ENCODE peak calls at places on chromosomes 11 and 22, in nine cellular contexts. H is stimulated activated CD8-positive, alpha-beta memory T cell treated with anti-CD3 and anti-CD28 coated beads, Interleukin-15, amount 100 ng/mL, for 4 hours; F is hippocampal formation; U is heart right ventricle; J is tibial artery; N is non-pigmented ciliary epithelial cell; R is NCI-H1092 treated with DMSO at 0.1 percent for 48 hours; B is stimulated activated CD4-positive, alpha-beta T cell treated with anti-CD3 and anti-CD28 coated beads, Interleukin-4, amount 100 ng/mL, for 4 hours; O is AG20443. Q is an unnamed sample.

GRCh38 chr11:128689946-128690745 is 3.7 kb upstream of the FLI1 start:
- DNase-seq in U (peak; percentile 55), J (no peak), N (no peak), O (peak; percentile 47), R (no peak), B (no peak), F (no peak), H (no peak), Q (no peak)

GRCh38 chr11:128735935-128736610 is 42.2 kb downstream of the FLI1 start:
- DNase-seq in O (no peak), J (no peak), H (no peak), R (no peak), N (no peak), F (no peak), B (no peak), U (no peak), Q (no peak)

GRCh38 chr11:11344045-11344444 is 9.0 kb downstream of the CSNK2A3 start:
- DNase-seq in O (no peak), F (no peak), B (no peak), U (no peak), R (no peak), H (no peak), N (no peak), J (no peak), Q (no peak)

GRCh38 chr11:79507726-79508125 is 66.9 kb upstream of the TENM4 start:
- DNase-seq in N (no peak), H (no peak), U (no peak), B (no peak), O (no peak), J (no peak), R (no peak), F (no peak), Q (no peak)

GRCh38 chr11:119029340-119030028 is 1.2 kb downstream of the SLC37A4 start:
- DNase-seq in F (no peak), B (peak; percentile 57), R (no peak), N (no peak), O (no peak), J (peak; percentile 34), U (peak; percentile 21), H (no peak), Q (peak; percentile 38)

GRCh38 chr11:86917577-86917976 is 37.6 kb downstream of the FZD4 start:
- DNase-seq in F (no peak), R (no peak), B (no peak), H (no peak), N (no peak), U (no peak), J (no peak), O (no peak), Q (no peak)

GRCh38 chr11:114279778-114280532 is 16.2 kb upstream of the NNMT start:
- DNase-seq in H (no peak), R (no peak), J (peak; percentile 44), F (no peak), N (no peak), O (peak; percentile 90), B (no peak), U (no peak), Q (no peak)

GRCh38 chr11:19524171-19524671 is 188.4 kb upstream of the NAV2 start:
- DNase-seq in F (peak; percentile 22), U (no peak), O (peak; percentile 36), N (no peak), R (no peak), J (no peak), H (no peak), B (no peak), Q (no peak)

GRCh38 chr11:14249121-14249963 is 109.6 kb downstream of the RRAS2 start:
- DNase-seq in F (peak; percentile 71), R (peak; percentile 52), O (peak; percentile 71), J (peak; percentile 51), U (peak; percentile 46), B (peak; percentile 47), H (peak; percentile 19), N (peak; percentile 19), Q (peak; percentile 57)

GRCh38 chr11:47215366-47215925 is 672 bp downstream of the DDB2 start:
- DNase-seq in J (no peak), N (no peak), F (no peak), B (no peak), O (no peak), H (no peak), U (no peak), R (no peak), Q (no peak)

GRCh38 chr22:39996732-39997131 is 2.0 kb downstream of the FAM83F start:
- DNase-seq in J (no peak), U (no peak), O (no peak), F (no peak), R (no peak), H (no peak), B (no peak), N (no peak), Q (no peak)

GRCh38 chr11:57368106-57368826 is 12.7 kb downstream of the PRG3 start:
- DNase-seq in B (no peak), O (no peak), U (no peak), R (peak; percentile 54), J (no peak), N (no peak), F (no peak), H (no peak), Q (no peak)

GRCh38 chr22:19002684-19003038 is 66.6 kb upstream of the PRODH start:
- DNase-seq in B (no peak), R (no peak), J (no peak), O (no peak), F (no peak), U (no peak), H (no peak), N (no peak), Q (no peak)

GRCh38 chr11:100151944-100152343 is 535.1 kb upstream of the ARHGAP42 start:
- DNase-seq in F (no peak), J (peak; percentile 27), B (no peak), O (no peak), R (no peak), N (peak; percentile 62), U (no peak), H (no peak), Q (no peak)

GRCh38 chr11:5229388-5229787 is 2.5 kb upstream of the HBB start:
- DNase-seq in R (no peak), B (no peak), N (no peak), J (no peak), H (no peak), F (no peak), O (no peak), U (no peak), Q (no peak)

GRCh38 chr11:79425463-79425862 is 15.4 kb downstream of the TENM4 start:
- DNase-seq in O (no peak), B (no peak), F (no peak), N (no peak), H (no peak), J (no peak), U (no peak), R (no peak), Q (no peak)